ENCODE peak calls at places on chromosome 11, in nine cellular contexts. K, S, F, P, L, G, N, U and O are unnamed samples.

GRCh38 chr11:70901951-70902521 is 350.3 kb downstream of the SHANK2 start:
- DNase-seq in K (no peak), S (peak; percentile 2), F (no peak), P (no peak), L (no peak), G (no peak), N (no peak), U (no peak), O (no peak)

GRCh38 chr11:62129610-62130497 is 6.0 kb downstream of the INCENP start:
- DNase-seq in K (no peak), S (no peak), F (no peak), P (no peak), L (no peak), G (no peak), N (no peak), U (no peak), O (peak; percentile 18)

GRCh38 chr11:35105319-35106063 is 33.5 kb upstream of the CD44 start:
- DNase-seq in K (no peak), S (no peak), F (no peak), P (no peak), L (peak; percentile 65), G (no peak), N (no peak), U (no peak), O (no peak)

GRCh38 chr11:17473071-17473744 is 3.4 kb downstream of the ABCC8 start:
- DNase-seq in K (no peak), S (peak; percentile 6), F (peak; percentile 17), P (no peak), L (no peak), G (no peak), N (no peak), U (no peak), O (no peak)

GRCh38 chr11:36162909-36163434 is 126.3 kb downstream of the COMMD9 start:
- DNase-seq in K (no peak), S (peak; percentile 70), F (no peak), P (no peak), L (peak; percentile 21), G (no peak), N (no peak), U (peak; percentile 48), O (no peak)

GRCh38 chr11:134554106-134554505 is 142.1 kb upstream of the B3GAT1 start:
- DNase-seq in K (no peak), S (no peak), F (no peak), P (no peak), L (peak; percentile 3), G (no peak), N (no peak), U (no peak), O (no peak)

GRCh38 chr11:57459112-57460016 is 964 bp upstream of the RTN4RL2 start:
- DNase-seq in K (no peak), S (no peak), F (no peak), P (no peak), L (no peak), G (no peak), N (no peak), U (no peak), O (no peak)

GRCh38 chr11:46686886-46687810 is 13.3 kb downstream of the ARHGAP1 start:
- DNase-seq in K (peak; percentile 38), S (peak; percentile 89), F (peak; percentile 50), P (no peak), L (no peak), G (no peak), N (no peak), U (no peak), O (no peak)

GRCh38 chr11:105899776-105900175 is 122.3 kb downstream of the MSANTD4 start:
- DNase-seq in K (peak; percentile 80), S (no peak), F (no peak), P (no peak), L (no peak), G (no peak), N (no peak), U (no peak), O (no peak)

GRCh38 chr11:134994431-134994830 is 582.4 kb upstream of the B3GAT1 start:
- DNase-seq in K (no peak), S (no peak), F (peak; percentile 4), P (no peak), L (no peak), G (no peak), N (no peak), U (no peak), O (no peak)

GRCh38 chr11:16604784-16605439 is 133.5 kb upstream of the C11orf58 start:
- DNase-seq in K (no peak), S (peak; percentile 59), F (peak; percentile 58), P (no peak), L (peak; percentile 46), G (peak; percentile 41), N (peak; percentile 59), U (peak; percentile 50), O (peak; percentile 54)

GRCh38 chr11:107017433-107018227 is 646 bp downstream of the GUCY1A2 start:
- DNase-seq in K (peak; percentile 31), S (peak; percentile 76), F (peak; percentile 57), P (no peak), L (peak; percentile 28), G (no peak), N (no peak), U (peak; percentile 78), O (no peak)

GRCh38 chr11:83194284-83195175 is 1.0 kb downstream of the ANKRD42 start:
- DNase-seq in K (peak; percentile 26), S (peak; percentile 87), F (peak; percentile 86), P (peak; percentile 27), L (peak; percentile 39), G (peak; percentile 68), N (peak; percentile 68), U (peak; percentile 61), O (peak; percentile 62)

GRCh38 chr11:85040166-85040565 is 587.0 kb downstream of the DLG2 start:
- DNase-seq in K (no peak), S (no peak), F (no peak), P (no peak), L (no peak), G (no peak), N (no peak), U (no peak), O (no peak)

GRCh38 chr11:110147965-110148709 is 54.9 kb downstream of the ZC3H12C start:
- DNase-seq in K (peak; percentile 10), S (peak; percentile 93), F (peak; percentile 86), P (no peak), L (no peak), G (no peak), N (no peak), U (no peak), O (no peak)

GRCh38 chr11:2375964-2376551 is 1.1 kb upstream of the CD81 start:
- DNase-seq in K (no peak), S (no peak), F (no peak), P (no peak), L (no peak), G (peak; percentile 67), N (no peak), U (no peak), O (no peak)

GRCh38 chr11:9280655-9281301 is 15.6 kb upstream of the DENND5A start:
- DNase-seq in K (no peak), S (peak; percentile 78), F (peak; percentile 73), P (peak; percentile 20), L (no peak), G (peak; percentile 62), N (peak; percentile 45), U (no peak), O (peak; percentile 57)